ENCODE peak calls at places on chromosomes 16 and 17, in five cellular contexts. One of them, this sample, is unnamed.

GRCh38 chr16:16149710-16150116 is 73.6 kb downstream of the ABCC6 start:
- DNase-seq in uterus: no peak
- DNase-seq in ovary: no peak
- DNase-seq in trophoblast cell: no peak
- DNase-seq in body of pancreas: peak; percentile 17
- DNase-seq in this sample: no peak

GRCh38 chr17:66466933-66467367 is 164.5 kb downstream of the PRKCA start:
- DNase-seq in uterus: peak; percentile 65
- DNase-seq in ovary: peak; percentile 50
- DNase-seq in trophoblast cell: peak; percentile 95
- DNase-seq in body of pancreas: peak; percentile 39
- DNase-seq in this sample: no peak

GRCh38 chr17:73984981-73985380 is 218.5 kb upstream of the RPL38 start:
- DNase-seq in uterus: no peak
- DNase-seq in ovary: no peak
- DNase-seq in trophoblast cell: no peak
- DNase-seq in body of pancreas: no peak
- DNase-seq in this sample: no peak

GRCh38 chr16:82671743-82672142 is 45.0 kb downstream of the CDH13 start:
- DNase-seq in uterus: no peak
- DNase-seq in ovary: no peak
- DNase-seq in trophoblast cell: no peak
- DNase-seq in body of pancreas: no peak
- DNase-seq in this sample: no peak

GRCh38 chr17:14699569-14700190 is 398.8 kb downstream of the HS3ST3B1 start:
- DNase-seq in uterus: no peak
- DNase-seq in ovary: no peak
- DNase-seq in trophoblast cell: peak; percentile 75
- DNase-seq in body of pancreas: no peak
- DNase-seq in this sample: no peak

GRCh38 chr16:64339052-64339770 is 782.7 kb downstream of the CDH11 start:
- DNase-seq in uterus: no peak
- DNase-seq in ovary: no peak
- DNase-seq in trophoblast cell: no peak
- DNase-seq in body of pancreas: no peak
- DNase-seq in this sample: no peak

GRCh38 chr17:19538095-19539039 is 4.7 kb downstream of the SLC47A1 start:
- DNase-seq in uterus: peak; percentile 39
- DNase-seq in ovary: peak; percentile 35
- DNase-seq in trophoblast cell: no peak
- DNase-seq in body of pancreas: peak; percentile 65
- DNase-seq in this sample: no peak

GRCh38 chr17:48002208-48002919 is 31.5 kb downstream of the CDK5RAP3 start:
- DNase-seq in uterus: no peak
- DNase-seq in ovary: no peak
- DNase-seq in trophoblast cell: peak; percentile 35
- DNase-seq in body of pancreas: peak; percentile 41
- DNase-seq in this sample: no peak

GRCh38 chr17:60165976-60166375 is 16.2 kb downstream of the CA4 start:
- DNase-seq in uterus: no peak
- DNase-seq in ovary: no peak
- DNase-seq in trophoblast cell: no peak
- DNase-seq in body of pancreas: no peak
- DNase-seq in this sample: no peak

GRCh38 chr17:50715471-50715870 is 3.9 kb upstream of the LUC7L3 start:
- DNase-seq in uterus: no peak
- DNase-seq in ovary: no peak
- DNase-seq in trophoblast cell: peak; percentile 65
- DNase-seq in body of pancreas: no peak
- DNase-seq in this sample: no peak

GRCh38 chr16:73027655-73028220 is 20.2 kb downstream of the ZFHX3 start:
- DNase-seq in uterus: no peak
- DNase-seq in ovary: no peak
- DNase-seq in trophoblast cell: no peak
- DNase-seq in body of pancreas: no peak
- DNase-seq in this sample: no peak
- H3K27me3 ChIP-seq in uterus: no peaks in the 10 kb centered on the region
- H3K27me3 ChIP-seq in ovary: no peaks in the 10 kb centered on the region
- H3K27me3 ChIP-seq in trophoblast cell: no peaks in the 10 kb centered on the region
- H3K27me3 ChIP-seq in body of pancreas: no peaks in the 10 kb centered on the region
- H3K27me3 ChIP-seq in this sample: no peaks in the 10 kb centered on the region

GRCh38 chr17:40617678-40618240 is 29.9 kb downstream of the SMARCE1 start:
- DNase-seq in uterus: no peak
- DNase-seq in ovary: no peak
- DNase-seq in trophoblast cell: peak; percentile 38
- DNase-seq in body of pancreas: no peak
- DNase-seq in this sample: no peak
- H3K36me3 ChIP-seq in uterus: no peaks in the 10 kb centered on the region
- H3K36me3 ChIP-seq in ovary: no peaks in the 10 kb centered on the region
- H3K36me3 ChIP-seq in trophoblast cell: no peaks in the 10 kb centered on the region
- H3K36me3 ChIP-seq in body of pancreas: no peaks in the 10 kb centered on the region
- H3K36me3 ChIP-seq in this sample: no peaks in the 10 kb centered on the region

DNA sequence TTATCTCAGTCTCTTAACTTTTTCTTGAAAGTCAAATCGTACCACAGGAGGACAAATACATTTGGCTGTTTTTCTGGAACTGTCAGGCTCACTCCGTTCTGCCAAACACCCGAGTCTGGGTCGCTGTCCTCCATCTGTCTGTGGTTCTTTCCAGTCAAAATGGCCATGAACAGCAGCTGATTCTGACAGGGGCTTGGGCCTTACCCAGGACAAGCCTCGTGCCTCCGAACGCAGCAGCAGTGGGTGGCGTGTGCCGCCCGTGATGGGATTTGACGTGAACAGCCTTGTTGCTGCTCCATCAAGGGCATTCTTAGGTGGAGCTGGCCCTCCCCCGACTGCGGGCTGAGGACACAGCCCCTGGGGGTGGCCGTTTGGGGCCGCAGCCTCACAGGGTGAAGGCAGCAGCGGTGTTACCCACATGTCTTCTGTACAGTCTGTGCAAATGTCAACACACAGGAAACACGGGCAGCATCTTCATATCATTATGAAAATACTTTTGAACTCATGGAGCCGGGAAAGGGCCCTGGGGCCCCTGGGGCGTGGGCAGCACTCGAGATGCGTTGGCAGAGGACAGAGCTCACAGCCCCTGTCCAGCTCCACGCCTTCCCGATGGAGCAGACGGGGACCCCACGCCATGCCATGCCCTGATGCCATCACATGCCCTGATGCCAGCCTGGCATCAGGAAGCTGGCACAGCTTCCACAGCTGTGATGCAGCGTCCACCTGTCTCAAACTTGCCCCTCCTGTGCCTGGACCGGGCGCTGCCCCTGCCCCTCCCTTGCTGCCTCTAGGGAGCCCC is 8.6 kb upstream of the ACSF3 start:
- DNase-seq in uterus: no peak
- DNase-seq in ovary: no peak
- DNase-seq in trophoblast cell: no peak
- DNase-seq in body of pancreas: peak; percentile 66
- DNase-seq in this sample: no peak
- H3K27me3 ChIP-seq in uterus: no peaks in the 10 kb centered on the region
- H3K27me3 ChIP-seq in ovary: no peaks in the 10 kb centered on the region
- H3K27me3 ChIP-seq in trophoblast cell: no peaks in the 10 kb centered on the region
- H3K27me3 ChIP-seq in body of pancreas: no peaks in the 10 kb centered on the region
- H3K27me3 ChIP-seq in this sample: peaks cover 3% of the 10 kb centered on the region

GRCh38 chr16:4455951-4456350 is 18.5 kb downstream of the NMRAL1 start:
- DNase-seq in uterus: no peak
- DNase-seq in ovary: no peak
- DNase-seq in trophoblast cell: no peak
- DNase-seq in body of pancreas: no peak
- DNase-seq in this sample: no peak

GRCh38 chr16:4460936-4461249 is 13.5 kb downstream of the NMRAL1 start:
- DNase-seq in uterus: no peak
- DNase-seq in ovary: no peak
- DNase-seq in trophoblast cell: no peak
- DNase-seq in body of pancreas: no peak
- DNase-seq in this sample: no peak

GRCh38 chr16:4465977-4466779 is 8.2 kb downstream of the NMRAL1 start:
- DNase-seq in uterus: no peak
- DNase-seq in ovary: no peak
- DNase-seq in trophoblast cell: no peak
- DNase-seq in body of pancreas: peak; percentile 46
- DNase-seq in this sample: no peak

GRCh38 chr16:4463522-4464163 is 10.8 kb downstream of the NMRAL1 start:
- DNase-seq in uterus: no peak
- DNase-seq in ovary: no peak
- DNase-seq in trophoblast cell: no peak
- DNase-seq in body of pancreas: no peak
- DNase-seq in this sample: no peak

DNA sequence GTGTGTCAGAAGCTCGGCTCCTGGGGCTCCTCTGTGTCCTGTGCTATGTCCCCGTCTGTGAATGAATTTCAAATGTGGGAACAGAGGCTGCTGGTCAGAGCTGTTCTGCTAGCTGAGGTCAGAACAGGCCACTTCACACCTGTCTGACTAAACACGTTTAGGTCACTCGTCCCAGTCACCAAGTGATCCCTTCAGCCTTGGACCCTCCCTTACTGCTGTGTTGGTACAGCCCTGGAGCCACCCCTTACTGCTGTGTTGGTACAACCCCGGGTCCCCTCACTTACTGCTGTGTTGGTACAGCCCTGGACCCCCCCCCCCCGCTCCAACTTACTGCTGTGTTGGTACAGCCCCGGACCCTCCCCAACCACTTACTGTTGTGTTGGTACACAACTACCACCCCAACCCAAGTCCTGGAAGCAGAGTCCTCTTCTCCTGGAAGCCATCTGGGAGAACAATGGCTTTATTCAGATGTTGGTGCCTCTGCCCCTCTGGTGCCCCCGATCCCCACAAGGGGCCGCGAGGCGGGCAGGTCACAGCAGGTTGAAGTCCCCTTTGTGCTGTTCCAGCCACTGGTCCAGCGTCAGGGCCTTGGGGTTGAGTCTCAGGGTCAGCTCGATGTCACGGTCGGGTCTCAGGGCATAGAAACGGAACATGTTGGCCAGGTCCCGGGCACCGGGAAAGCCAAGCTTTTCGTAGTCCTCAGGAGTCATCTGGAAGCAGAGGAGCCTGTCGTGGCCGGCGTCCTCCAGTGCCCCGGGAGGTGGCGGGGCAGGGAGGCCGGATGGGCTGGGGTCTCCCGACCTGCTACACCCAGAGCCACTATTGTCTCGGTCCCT is 13.0 kb downstream of the NMRAL1 start:
- DNase-seq in uterus: no peak
- DNase-seq in ovary: no peak
- DNase-seq in trophoblast cell: no peak
- DNase-seq in body of pancreas: no peak
- DNase-seq in this sample: no peak
- H3K36me3 ChIP-seq in uterus: no peaks in the 10 kb centered on the region
- H3K36me3 ChIP-seq in ovary: no peaks in the 10 kb centered on the region
- H3K36me3 ChIP-seq in trophoblast cell: peaks cover 44% of the 10 kb centered on the region
- H3K36me3 ChIP-seq in body of pancreas: peaks cover 10% of the 10 kb centered on the region
- H3K36me3 ChIP-seq in this sample: peaks cover 12% of the 10 kb centered on the region

GRCh38 chr16:55651841-55652824 is 3.7 kb upstream of the SLC6A2 start:
- DNase-seq in uterus: no peak
- DNase-seq in ovary: no peak
- DNase-seq in trophoblast cell: no peak
- DNase-seq in body of pancreas: no peak
- DNase-seq in this sample: no peak
- H3K27me3 ChIP-seq in uterus: no peaks in the 10 kb centered on the region
- H3K27me3 ChIP-seq in ovary: no peaks in the 10 kb centered on the region
- H3K27me3 ChIP-seq in trophoblast cell: peaks cover 41% of the 10 kb centered on the region
- H3K27me3 ChIP-seq in body of pancreas: no peaks in the 10 kb centered on the region
- H3K27me3 ChIP-seq in this sample: no peaks in the 10 kb centered on the region

GRCh38 chr17:3006801-3007200 is 56.6 kb downstream of the OR1D5 start:
- DNase-seq in uterus: no peak
- DNase-seq in ovary: no peak
- DNase-seq in trophoblast cell: no peak
- DNase-seq in body of pancreas: no peak
- DNase-seq in this sample: no peak
- H3K36me3 ChIP-seq in uterus: no peaks in the 10 kb centered on the region
- H3K36me3 ChIP-seq in ovary: no peaks in the 10 kb centered on the region
- H3K36me3 ChIP-seq in trophoblast cell: peaks cover 15% of the 10 kb centered on the region
- H3K36me3 ChIP-seq in body of pancreas: no peaks in the 10 kb centered on the region
- H3K36me3 ChIP-seq in this sample: peaks cover 9% of the 10 kb centered on the region

GRCh38 chr16:25828510-25828909 is 136.8 kb downstream of the HS3ST4 start:
- DNase-seq in uterus: no peak
- DNase-seq in ovary: no peak
- DNase-seq in trophoblast cell: no peak
- DNase-seq in body of pancreas: no peak
- DNase-seq in this sample: no peak

GRCh38 chr16:25827709-25828108 is 135.9 kb downstream of the HS3ST4 start:
- DNase-seq in uterus: no peak
- DNase-seq in ovary: no peak
- DNase-seq in trophoblast cell: no peak
- DNase-seq in body of pancreas: no peak
- DNase-seq in this sample: no peak

GRCh38 chr16:25823891-25824290 is 132.1 kb downstream of the HS3ST4 start:
- DNase-seq in uterus: no peak
- DNase-seq in ovary: no peak
- DNase-seq in trophoblast cell: no peak
- DNase-seq in body of pancreas: no peak
- DNase-seq in this sample: no peak
- H3K27me3 ChIP-seq in uterus: no peaks in the 10 kb centered on the region
- H3K27me3 ChIP-seq in ovary: no peaks in the 10 kb centered on the region
- H3K27me3 ChIP-seq in trophoblast cell: no peaks in the 10 kb centered on the region
- H3K27me3 ChIP-seq in body of pancreas: no peaks in the 10 kb centered on the region
- H3K27me3 ChIP-seq in this sample: no peaks in the 10 kb centered on the region

GRCh38 chr17:40093005-40093579 is 7.3 kb downstream of the NR1D1 start:
- DNase-seq in uterus: no peak
- DNase-seq in ovary: peak; percentile 37
- DNase-seq in trophoblast cell: no peak
- DNase-seq in body of pancreas: no peak
- DNase-seq in this sample: no peak
- H3K36me3 ChIP-seq in uterus: no peaks in the 10 kb centered on the region
- H3K36me3 ChIP-seq in ovary: no peaks in the 10 kb centered on the region
- H3K36me3 ChIP-seq in trophoblast cell: peaks cover 21% of the 10 kb centered on the region
- H3K36me3 ChIP-seq in body of pancreas: peaks cover 16% of the 10 kb centered on the region
- H3K36me3 ChIP-seq in this sample: no peaks in the 10 kb centered on the region

GRCh38 chr17:42180411-42180921 is 476 bp downstream of the KCNH4 start:
- DNase-seq in uterus: no peak
- DNase-seq in ovary: no peak
- DNase-seq in trophoblast cell: no peak
- DNase-seq in body of pancreas: no peak
- DNase-seq in this sample: no peak

GRCh38 chr17:42179335-42179734 is 1.6 kb downstream of the KCNH4 start:
- DNase-seq in uterus: no peak
- DNase-seq in ovary: no peak
- DNase-seq in trophoblast cell: no peak
- DNase-seq in body of pancreas: no peak
- DNase-seq in this sample: no peak

GRCh38 chr17:42178817-42179216 is 2.1 kb downstream of the KCNH4 start:
- DNase-seq in uterus: no peak
- DNase-seq in ovary: no peak
- DNase-seq in trophoblast cell: no peak
- DNase-seq in body of pancreas: no peak
- DNase-seq in this sample: no peak

GRCh38 chr17:42179911-42180410 is 981 bp downstream of the KCNH4 start:
- DNase-seq in uterus: no peak
- DNase-seq in ovary: peak; percentile 60
- DNase-seq in trophoblast cell: peak; percentile 51
- DNase-seq in body of pancreas: peak; percentile 54
- DNase-seq in this sample: no peak

GRCh38 chr17:42177684-42178083 is 3.3 kb downstream of the KCNH4 start:
- DNase-seq in uterus: no peak
- DNase-seq in ovary: no peak
- DNase-seq in trophoblast cell: peak; percentile 27
- DNase-seq in body of pancreas: no peak
- DNase-seq in this sample: no peak
- H3K27me3 ChIP-seq in uterus: peaks cover 20% of the 10 kb centered on the region
- H3K27me3 ChIP-seq in ovary: no peaks in the 10 kb centered on the region
- H3K27me3 ChIP-seq in trophoblast cell: peaks cover 23% of the 10 kb centered on the region
- H3K27me3 ChIP-seq in body of pancreas: no peaks in the 10 kb centered on the region
- H3K27me3 ChIP-seq in this sample: no peaks in the 10 kb centered on the region